ENCODE peak calls at places on chromosomes 6 and 20, in nine cellular contexts. B, T, K, R, P, S, Z, E and H are unnamed samples.

GRCh38 chr6:43308101-43308989 is at the start of gene CRIP3:
- DNase-seq in B (peak; percentile 54), T (peak; percentile 56), K (peak; percentile 71), R (peak; percentile 71), P (peak; percentile 74), S (peak; percentile 60), Z (peak; percentile 43), E (no peak), H (peak; percentile 63)

GRCh38 chr20:10067305-10067704 is 32.5 kb downstream of the ANKEF1 start:
- DNase-seq in B (no peak), T (peak; percentile 32), K (no peak), R (no peak), P (no peak), S (no peak), Z (no peak), E (no peak), H (no peak)

GRCh38 chr20:37348643-37349516 is 2.9 kb downstream of the SRC start:
- DNase-seq in B (no peak), T (no peak), K (no peak), R (no peak), P (no peak), S (no peak), Z (no peak), E (no peak), H (no peak)

GRCh38 chr20:54622338-54623280 is 147.2 kb downstream of the DOK5 start:
- DNase-seq in B (no peak), T (peak; percentile 59), K (no peak), R (no peak), P (no peak), S (no peak), Z (no peak), E (no peak), H (no peak)

GRCh38 chr6:148452921-148453320 is 110.3 kb downstream of the SASH1 start:
- DNase-seq in B (no peak), T (no peak), K (no peak), R (no peak), P (no peak), S (no peak), Z (no peak), E (no peak), H (no peak)

GRCh38 chr20:3731944-3732326 is 550 bp upstream of the HSPA12B start:
- DNase-seq in B (no peak), T (no peak), K (no peak), R (no peak), P (no peak), S (no peak), Z (no peak), E (no peak), H (no peak)

GRCh38 chr6:43493833-43494232 is 16.3 kb downstream of the LRRC73 start:
- DNase-seq in B (no peak), T (no peak), K (no peak), R (no peak), P (no peak), S (no peak), Z (no peak), E (no peak), H (no peak)

GRCh38 chr20:46021361-46022359 is 7.4 kb upstream of the SLC12A5 start:
- DNase-seq in B (peak; percentile 83), T (no peak), K (peak; percentile 84), R (peak; percentile 51), P (peak; percentile 64), S (peak; percentile 94), Z (no peak), E (peak; percentile 69), H (peak; percentile 86)

DNA sequence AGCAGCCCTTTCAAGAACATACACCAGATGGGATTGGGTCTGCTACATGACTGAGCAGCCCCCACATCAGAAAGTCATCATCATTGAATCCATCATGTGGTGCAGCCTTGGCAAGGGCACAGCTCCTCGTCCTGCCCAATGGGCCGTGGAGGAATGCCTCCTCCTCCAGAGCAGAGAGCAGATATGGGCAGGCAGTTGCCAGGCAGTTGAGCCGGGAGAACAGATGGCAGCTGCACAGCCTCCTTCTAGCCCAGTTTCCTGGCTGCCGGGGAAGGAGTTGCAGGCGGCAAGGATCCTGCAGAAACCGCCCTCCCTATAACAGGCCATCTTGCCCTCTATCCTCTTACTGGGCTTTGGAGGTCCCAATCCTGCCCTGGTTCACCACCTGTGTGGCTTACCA is 11.9 kb upstream of the ZFAND3 start:
- DNase-seq in B (no peak), T (no peak), K (no peak), R (no peak), P (no peak), S (no peak), Z (no peak), E (no peak), H (no peak)
- TF ChIP-seq CTCF in B (no peak), T (no peak), K (peak; percentile 12), R (no peak), P (no peak), S (peak; percentile 18), Z (no peak), E (no peak), H (no peak)

GRCh38 chr6:139112561-139112960 is 22.3 kb upstream of the HECA start:
- DNase-seq in B (no peak), T (no peak), K (no peak), R (no peak), P (no peak), S (no peak), Z (no peak), E (no peak), H (no peak)

GRCh38 chr6:139115980-139116758 is 18.7 kb upstream of the HECA start:
- DNase-seq in B (no peak), T (no peak), K (no peak), R (no peak), P (no peak), S (no peak), Z (no peak), E (no peak), H (no peak)

GRCh38 chr6:139119553-139119952 is 15.3 kb upstream of the HECA start:
- DNase-seq in B (no peak), T (no peak), K (no peak), R (no peak), P (no peak), S (no peak), Z (no peak), E (no peak), H (no peak)

GRCh38 chr6:139114741-139115140 is 20.1 kb upstream of the HECA start:
- DNase-seq in B (no peak), T (no peak), K (no peak), R (no peak), P (no peak), S (no peak), Z (no peak), E (no peak), H (no peak)

DNA sequence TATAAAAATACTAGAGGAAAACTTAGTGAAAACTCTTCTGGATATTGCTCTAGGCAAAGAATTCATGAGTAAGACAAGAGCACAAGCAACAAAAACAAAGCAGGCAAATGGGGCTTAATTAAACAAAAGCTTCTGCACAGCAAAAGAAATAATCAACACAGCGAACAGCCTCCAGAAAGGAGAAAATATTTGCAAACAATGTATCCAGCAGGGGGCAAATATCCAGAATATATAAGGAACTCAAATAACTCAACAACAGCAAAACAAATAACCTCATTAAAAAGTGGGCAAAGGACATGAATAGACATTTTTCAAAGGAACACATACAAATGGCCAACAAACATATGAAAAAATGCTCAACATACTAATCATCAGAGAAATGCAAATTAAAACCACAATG is 17.1 kb upstream of the HECA start:
- DNase-seq in B (no peak), T (no peak), K (no peak), R (no peak), P (no peak), S (no peak), Z (no peak), E (no peak), H (no peak)
- TF ChIP-seq CTCF in B (no peak), T (peak; percentile 27), K (peak; percentile 47), R (peak; percentile 7), P (no peak), S (no peak), Z (no peak), E (no peak), H (no peak)

DNA sequence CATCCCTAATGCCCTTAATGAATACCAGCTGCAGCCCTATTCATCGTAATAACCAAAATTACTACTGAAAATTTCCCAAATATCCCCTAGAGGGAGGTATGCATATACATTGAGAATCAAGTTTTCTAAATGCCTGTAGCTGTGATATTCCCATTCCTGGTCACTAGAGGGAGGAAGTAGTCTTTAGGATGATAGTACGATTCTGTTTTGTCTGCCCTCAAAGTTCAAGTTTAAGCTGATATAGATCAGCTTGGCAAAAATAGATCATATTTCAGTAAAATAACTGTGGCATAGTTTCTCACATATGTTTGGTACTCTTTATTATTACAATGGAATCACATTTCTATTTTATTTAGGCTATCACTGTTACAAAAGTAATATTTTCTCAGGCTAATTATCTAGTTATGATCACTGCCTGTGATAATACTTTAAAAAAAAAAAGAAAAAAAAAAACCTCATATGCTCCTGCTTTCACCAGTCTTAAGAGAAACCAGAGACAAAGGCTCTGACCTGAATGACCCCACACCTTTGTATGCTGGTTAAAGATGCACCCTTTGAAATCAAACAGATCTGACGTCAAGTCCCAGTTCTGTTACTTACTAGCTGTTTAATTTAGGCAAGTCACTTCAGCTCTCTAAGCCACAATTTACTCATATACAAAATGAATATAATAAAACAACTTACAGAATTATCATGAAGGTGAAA is 11.0 kb downstream of the TSPYL1 start:
- DNase-seq in B (peak; percentile 30), T (peak; percentile 89), K (no peak), R (peak; percentile 69), P (peak; percentile 16), S (no peak), Z (no peak), E (no peak), H (peak; percentile 57)
- TF ChIP-seq CTCF in B (peak; percentile 46), T (peak; percentile 97), K (peak; percentile 94), R (peak; percentile 61), P (peak; percentile 78), S (peak; percentile 81), Z (peak; percentile 39), E (peak; percentile 93), H (peak; percentile 61)

GRCh38 chr6:161446296-161446925 is 172.6 kb upstream of the AGPAT4 start:
- DNase-seq in B (no peak), T (no peak), K (no peak), R (no peak), P (no peak), S (no peak), Z (no peak), E (no peak), H (no peak)

GRCh38 chr6:161444966-161445799 is 171.3 kb upstream of the AGPAT4 start:
- DNase-seq in B (no peak), T (no peak), K (no peak), R (no peak), P (no peak), S (no peak), Z (no peak), E (no peak), H (no peak)

GRCh38 chr6:161443868-161444267 is 170.0 kb upstream of the AGPAT4 start:
- DNase-seq in B (no peak), T (peak; percentile 27), K (no peak), R (no peak), P (no peak), S (peak; percentile 31), Z (peak; percentile 48), E (no peak), H (no peak)

GRCh38 chr6:161442381-161442858 is 168.6 kb upstream of the AGPAT4 start:
- DNase-seq in B (no peak), T (no peak), K (no peak), R (no peak), P (no peak), S (no peak), Z (no peak), E (no peak), H (no peak)

DNA sequence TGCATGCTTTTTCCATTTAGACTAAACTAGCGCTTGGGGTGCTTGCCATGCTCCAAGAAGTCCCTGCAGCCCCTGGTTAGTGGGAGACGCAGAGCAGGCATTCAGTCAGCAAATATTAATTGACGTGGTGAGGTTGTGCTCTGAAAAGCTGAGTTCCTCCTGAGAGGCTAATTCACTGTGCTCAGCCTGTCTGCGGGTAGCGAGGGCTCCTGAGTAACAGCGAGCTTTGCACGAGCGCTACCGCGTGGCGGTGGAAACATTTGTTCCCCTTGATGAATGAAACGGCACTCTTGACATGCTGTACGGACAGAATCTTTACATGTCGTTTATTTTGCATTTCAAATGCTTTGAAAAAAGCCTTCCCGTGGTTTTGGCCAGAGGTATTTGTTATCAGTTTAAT is 170.6 kb upstream of the AGPAT4 start:
- DNase-seq in B (no peak), T (peak; percentile 52), K (no peak), R (no peak), P (no peak), S (no peak), Z (peak; percentile 32), E (no peak), H (no peak)
- TF ChIP-seq CTCF in B (no peak), T (no peak), K (peak; percentile 37), R (no peak), P (no peak), S (no peak), Z (no peak), E (no peak), H (no peak)